ENCODE peak calls at places on chromosomes 5 and 9, in eight cellular contexts. One of them, this sample, is unnamed.

GRCh38 chr5:76225316-76225715 is 142.1 kb downstream of the SV2C start:
- DNase-seq in nephron progenitor cell: no peak
- DNase-seq in pulmonary artery endothelial cell: no peak
- DNase-seq in Caki2: no peak
- DNase-seq in stimulated activated CD4-positive, alpha-beta T cell treated with anti-CD3 and anti-CD28 coated beads, Interleukin-1b, Interleukin-23, amount 100 ng/mL, for 4 hours: no peak
- DNase-seq in ACHN: no peak
- DNase-seq in NK-92 treated with Interleukin-12 subunit alpha and Interleukin-12 subunit beta, amount 100 ng/mL, for 24 hours: no peak
- DNase-seq in HTR-8/SVneo: no peak
- DNase-seq in this sample: no peak

GRCh38 chr5:173591300-173591622 is 25.2 kb downstream of the BOD1 start:
- DNase-seq in pulmonary artery endothelial cell: no peak
- DNase-seq in ACHN: no peak
- DNase-seq in Caki2: no peak
- DNase-seq in HTR-8/SVneo: no peak
- DNase-seq in stimulated activated CD4-positive, alpha-beta T cell treated with anti-CD3 and anti-CD28 coated beads, Interleukin-1b, Interleukin-23, amount 100 ng/mL, for 4 hours: no peak
- DNase-seq in nephron progenitor cell: no peak
- DNase-seq in NK-92 treated with Interleukin-12 subunit alpha and Interleukin-12 subunit beta, amount 100 ng/mL, for 24 hours: no peak
- DNase-seq in this sample: no peak

GRCh38 chr5:87268126-87268969 is 665 bp downstream of the RASA1 start:
- DNase-seq in pulmonary artery endothelial cell: peak
- DNase-seq in ACHN: peak
- DNase-seq in NK-92 treated with Interleukin-12 subunit alpha and Interleukin-12 subunit beta, amount 100 ng/mL, for 24 hours: peak
- DNase-seq in Caki2: peak
- DNase-seq in nephron progenitor cell: peak
- DNase-seq in stimulated activated CD4-positive, alpha-beta T cell treated with anti-CD3 and anti-CD28 coated beads, Interleukin-1b, Interleukin-23, amount 100 ng/mL, for 4 hours: peak
- DNase-seq in HTR-8/SVneo: peak
- DNase-seq in this sample: peak

GRCh38 chr5:66122379-66123034 is 21.6 kb upstream of the SREK1 start:
- DNase-seq in NK-92 treated with Interleukin-12 subunit alpha and Interleukin-12 subunit beta, amount 100 ng/mL, for 24 hours: no peak
- DNase-seq in ACHN: no peak
- DNase-seq in HTR-8/SVneo: no peak
- DNase-seq in nephron progenitor cell: no peak
- DNase-seq in pulmonary artery endothelial cell: no peak
- DNase-seq in Caki2: no peak
- DNase-seq in stimulated activated CD4-positive, alpha-beta T cell treated with anti-CD3 and anti-CD28 coated beads, Interleukin-1b, Interleukin-23, amount 100 ng/mL, for 4 hours: no peak
- DNase-seq in this sample: no peak

GRCh38 chr9:93093449-93094293 is 2.3 kb upstream of the CARD19 start:
- DNase-seq in pulmonary artery endothelial cell: no peak
- DNase-seq in stimulated activated CD4-positive, alpha-beta T cell treated with anti-CD3 and anti-CD28 coated beads, Interleukin-1b, Interleukin-23, amount 100 ng/mL, for 4 hours: no peak
- DNase-seq in ACHN: no peak
- DNase-seq in NK-92 treated with Interleukin-12 subunit alpha and Interleukin-12 subunit beta, amount 100 ng/mL, for 24 hours: no peak
- DNase-seq in nephron progenitor cell: no peak
- DNase-seq in HTR-8/SVneo: no peak
- DNase-seq in Caki2: no peak
- DNase-seq in this sample: peak

GRCh38 chr5:1961304-1961946 is 78.7 kb upstream of the IRX4 start:
- DNase-seq in Caki2: no peak
- DNase-seq in stimulated activated CD4-positive, alpha-beta T cell treated with anti-CD3 and anti-CD28 coated beads, Interleukin-1b, Interleukin-23, amount 100 ng/mL, for 4 hours: no peak
- DNase-seq in pulmonary artery endothelial cell: no peak
- DNase-seq in nephron progenitor cell: no peak
- DNase-seq in HTR-8/SVneo: no peak
- DNase-seq in NK-92 treated with Interleukin-12 subunit alpha and Interleukin-12 subunit beta, amount 100 ng/mL, for 24 hours: no peak
- DNase-seq in ACHN: no peak
- DNase-seq in this sample: no peak

GRCh38 chr9:95129651-95130291 is 187.7 kb downstream of the FANCC start:
- DNase-seq in Caki2: no peak
- DNase-seq in pulmonary artery endothelial cell: no peak
- DNase-seq in ACHN: no peak
- DNase-seq in stimulated activated CD4-positive, alpha-beta T cell treated with anti-CD3 and anti-CD28 coated beads, Interleukin-1b, Interleukin-23, amount 100 ng/mL, for 4 hours: no peak
- DNase-seq in HTR-8/SVneo: no peak
- DNase-seq in nephron progenitor cell: no peak
- DNase-seq in NK-92 treated with Interleukin-12 subunit alpha and Interleukin-12 subunit beta, amount 100 ng/mL, for 24 hours: no peak
- DNase-seq in this sample: no peak

GRCh38 chr5:151051066-151051930 is 29.5 kb downstream of the TNIP1 start:
- DNase-seq in Caki2: peak
- DNase-seq in nephron progenitor cell: peak
- DNase-seq in stimulated activated CD4-positive, alpha-beta T cell treated with anti-CD3 and anti-CD28 coated beads, Interleukin-1b, Interleukin-23, amount 100 ng/mL, for 4 hours: peak
- DNase-seq in HTR-8/SVneo: peak
- DNase-seq in pulmonary artery endothelial cell: peak
- DNase-seq in NK-92 treated with Interleukin-12 subunit alpha and Interleukin-12 subunit beta, amount 100 ng/mL, for 24 hours: peak
- DNase-seq in ACHN: peak
- DNase-seq in this sample: peak

GRCh38 chr5:141560141-141560540 is 58.7 kb downstream of the DIAPH1 start:
- DNase-seq in nephron progenitor cell: no peak
- DNase-seq in pulmonary artery endothelial cell: no peak
- DNase-seq in Caki2: no peak
- DNase-seq in ACHN: no peak
- DNase-seq in NK-92 treated with Interleukin-12 subunit alpha and Interleukin-12 subunit beta, amount 100 ng/mL, for 24 hours: no peak
- DNase-seq in stimulated activated CD4-positive, alpha-beta T cell treated with anti-CD3 and anti-CD28 coated beads, Interleukin-1b, Interleukin-23, amount 100 ng/mL, for 4 hours: no peak
- DNase-seq in HTR-8/SVneo: no peak
- DNase-seq in this sample: no peak

GRCh38 chr9:119289740-119290139 is 79.5 kb downstream of the BRINP1 start:
- DNase-seq in HTR-8/SVneo: no peak
- DNase-seq in stimulated activated CD4-positive, alpha-beta T cell treated with anti-CD3 and anti-CD28 coated beads, Interleukin-1b, Interleukin-23, amount 100 ng/mL, for 4 hours: no peak
- DNase-seq in nephron progenitor cell: peak
- DNase-seq in ACHN: peak
- DNase-seq in Caki2: peak
- DNase-seq in NK-92 treated with Interleukin-12 subunit alpha and Interleukin-12 subunit beta, amount 100 ng/mL, for 24 hours: no peak
- DNase-seq in pulmonary artery endothelial cell: peak
- DNase-seq in this sample: peak

GRCh38 chr5:148725675-148726074 is 71.3 kb upstream of the HTR4 start:
- DNase-seq in HTR-8/SVneo: no peak
- DNase-seq in pulmonary artery endothelial cell: no peak
- DNase-seq in NK-92 treated with Interleukin-12 subunit alpha and Interleukin-12 subunit beta, amount 100 ng/mL, for 24 hours: no peak
- DNase-seq in nephron progenitor cell: no peak
- DNase-seq in ACHN: no peak
- DNase-seq in Caki2: no peak
- DNase-seq in stimulated activated CD4-positive, alpha-beta T cell treated with anti-CD3 and anti-CD28 coated beads, Interleukin-1b, Interleukin-23, amount 100 ng/mL, for 4 hours: no peak
- DNase-seq in this sample: no peak

GRCh38 chr9:14346826-14347407 is 33.0 kb upstream of the NFIB start:
- DNase-seq in Caki2: no peak
- DNase-seq in ACHN: no peak
- DNase-seq in NK-92 treated with Interleukin-12 subunit alpha and Interleukin-12 subunit beta, amount 100 ng/mL, for 24 hours: no peak
- DNase-seq in nephron progenitor cell: peak
- DNase-seq in pulmonary artery endothelial cell: no peak
- DNase-seq in stimulated activated CD4-positive, alpha-beta T cell treated with anti-CD3 and anti-CD28 coated beads, Interleukin-1b, Interleukin-23, amount 100 ng/mL, for 4 hours: no peak
- DNase-seq in HTR-8/SVneo: no peak
- DNase-seq in this sample: no peak

GRCh38 chr5:113255579-113256210 is 179.1 kb downstream of the TSSK1B start:
- DNase-seq in Caki2: no peak
- DNase-seq in HTR-8/SVneo: no peak
- DNase-seq in nephron progenitor cell: no peak
- DNase-seq in NK-92 treated with Interleukin-12 subunit alpha and Interleukin-12 subunit beta, amount 100 ng/mL, for 24 hours: no peak
- DNase-seq in stimulated activated CD4-positive, alpha-beta T cell treated with anti-CD3 and anti-CD28 coated beads, Interleukin-1b, Interleukin-23, amount 100 ng/mL, for 4 hours: no peak
- DNase-seq in ACHN: no peak
- DNase-seq in pulmonary artery endothelial cell: no peak
- DNase-seq in this sample: no peak

GRCh38 chr5:137282216-137282615 is 216.9 kb downstream of the SPOCK1 start:
- DNase-seq in pulmonary artery endothelial cell: peak
- DNase-seq in stimulated activated CD4-positive, alpha-beta T cell treated with anti-CD3 and anti-CD28 coated beads, Interleukin-1b, Interleukin-23, amount 100 ng/mL, for 4 hours: no peak
- DNase-seq in Caki2: no peak
- DNase-seq in ACHN: no peak
- DNase-seq in HTR-8/SVneo: peak
- DNase-seq in NK-92 treated with Interleukin-12 subunit alpha and Interleukin-12 subunit beta, amount 100 ng/mL, for 24 hours: no peak
- DNase-seq in nephron progenitor cell: no peak
- DNase-seq in this sample: no peak

GRCh38 chr5:164649266-164649665 is 1143.8 kb downstream of the MAT2B start:
- DNase-seq in stimulated activated CD4-positive, alpha-beta T cell treated with anti-CD3 and anti-CD28 coated beads, Interleukin-1b, Interleukin-23, amount 100 ng/mL, for 4 hours: no peak
- DNase-seq in HTR-8/SVneo: peak
- DNase-seq in Caki2: no peak
- DNase-seq in nephron progenitor cell: no peak
- DNase-seq in pulmonary artery endothelial cell: no peak
- DNase-seq in NK-92 treated with Interleukin-12 subunit alpha and Interleukin-12 subunit beta, amount 100 ng/mL, for 24 hours: no peak
- DNase-seq in ACHN: no peak
- DNase-seq in this sample: no peak

GRCh38 chr5:5721881-5722280 is 299.4 kb downstream of the ICE1 start:
- DNase-seq in Caki2: no peak
- DNase-seq in HTR-8/SVneo: no peak
- DNase-seq in ACHN: no peak
- DNase-seq in NK-92 treated with Interleukin-12 subunit alpha and Interleukin-12 subunit beta, amount 100 ng/mL, for 24 hours: no peak
- DNase-seq in pulmonary artery endothelial cell: no peak
- DNase-seq in nephron progenitor cell: no peak
- DNase-seq in stimulated activated CD4-positive, alpha-beta T cell treated with anti-CD3 and anti-CD28 coated beads, Interleukin-1b, Interleukin-23, amount 100 ng/mL, for 4 hours: no peak
- DNase-seq in this sample: no peak

GRCh38 chr9:99056876-99057664 is 47.8 kb upstream of the TGFBR1 start:
- DNase-seq in nephron progenitor cell: no peak
- DNase-seq in pulmonary artery endothelial cell: no peak
- DNase-seq in NK-92 treated with Interleukin-12 subunit alpha and Interleukin-12 subunit beta, amount 100 ng/mL, for 24 hours: peak
- DNase-seq in Caki2: no peak
- DNase-seq in HTR-8/SVneo: no peak
- DNase-seq in ACHN: no peak
- DNase-seq in stimulated activated CD4-positive, alpha-beta T cell treated with anti-CD3 and anti-CD28 coated beads, Interleukin-1b, Interleukin-23, amount 100 ng/mL, for 4 hours: no peak
- DNase-seq in this sample: peak

GRCh38 chr5:64876203-64876602 is 107.5 kb downstream of the CWC27 start:
- DNase-seq in stimulated activated CD4-positive, alpha-beta T cell treated with anti-CD3 and anti-CD28 coated beads, Interleukin-1b, Interleukin-23, amount 100 ng/mL, for 4 hours: no peak
- DNase-seq in nephron progenitor cell: no peak
- DNase-seq in pulmonary artery endothelial cell: no peak
- DNase-seq in NK-92 treated with Interleukin-12 subunit alpha and Interleukin-12 subunit beta, amount 100 ng/mL, for 24 hours: no peak
- DNase-seq in HTR-8/SVneo: no peak
- DNase-seq in ACHN: no peak
- DNase-seq in Caki2: no peak
- DNase-seq in this sample: no peak

GRCh38 chr9:114119242-114120191 is 20.4 kb upstream of the KIF12 start:
- DNase-seq in ACHN: no peak
- DNase-seq in Caki2: no peak
- DNase-seq in HTR-8/SVneo: no peak
- DNase-seq in nephron progenitor cell: no peak
- DNase-seq in pulmonary artery endothelial cell: no peak
- DNase-seq in stimulated activated CD4-positive, alpha-beta T cell treated with anti-CD3 and anti-CD28 coated beads, Interleukin-1b, Interleukin-23, amount 100 ng/mL, for 4 hours: no peak
- DNase-seq in NK-92 treated with Interleukin-12 subunit alpha and Interleukin-12 subunit beta, amount 100 ng/mL, for 24 hours: no peak
- DNase-seq in this sample: no peak

GRCh38 chr5:128395073-128395472 is 143.0 kb downstream of the FBN2 start:
- DNase-seq in pulmonary artery endothelial cell: no peak
- DNase-seq in NK-92 treated with Interleukin-12 subunit alpha and Interleukin-12 subunit beta, amount 100 ng/mL, for 24 hours: no peak
- DNase-seq in nephron progenitor cell: no peak
- DNase-seq in HTR-8/SVneo: no peak
- DNase-seq in stimulated activated CD4-positive, alpha-beta T cell treated with anti-CD3 and anti-CD28 coated beads, Interleukin-1b, Interleukin-23, amount 100 ng/mL, for 4 hours: no peak
- DNase-seq in Caki2: no peak
- DNase-seq in ACHN: no peak
- DNase-seq in this sample: no peak

GRCh38 chr9:20642045-20642444 is 19.7 kb upstream of the MLLT3 start:
- DNase-seq in stimulated activated CD4-positive, alpha-beta T cell treated with anti-CD3 and anti-CD28 coated beads, Interleukin-1b, Interleukin-23, amount 100 ng/mL, for 4 hours: no peak
- DNase-seq in nephron progenitor cell: no peak
- DNase-seq in ACHN: no peak
- DNase-seq in Caki2: no peak
- DNase-seq in HTR-8/SVneo: no peak
- DNase-seq in pulmonary artery endothelial cell: no peak
- DNase-seq in NK-92 treated with Interleukin-12 subunit alpha and Interleukin-12 subunit beta, amount 100 ng/mL, for 24 hours: no peak
- DNase-seq in this sample: no peak

GRCh38 chr5:72248352-72249032 is 71.5 kb downstream of the MRPS27 start:
- DNase-seq in NK-92 treated with Interleukin-12 subunit alpha and Interleukin-12 subunit beta, amount 100 ng/mL, for 24 hours: no peak
- DNase-seq in Caki2: peak
- DNase-seq in nephron progenitor cell: no peak
- DNase-seq in HTR-8/SVneo: peak
- DNase-seq in stimulated activated CD4-positive, alpha-beta T cell treated with anti-CD3 and anti-CD28 coated beads, Interleukin-1b, Interleukin-23, amount 100 ng/mL, for 4 hours: no peak
- DNase-seq in pulmonary artery endothelial cell: no peak
- DNase-seq in ACHN: peak
- DNase-seq in this sample: no peak

GRCh38 chr9:13411827-13412226 is 132.3 kb upstream of the MPDZ start:
- DNase-seq in nephron progenitor cell: no peak
- DNase-seq in Caki2: no peak
- DNase-seq in HTR-8/SVneo: no peak
- DNase-seq in NK-92 treated with Interleukin-12 subunit alpha and Interleukin-12 subunit beta, amount 100 ng/mL, for 24 hours: no peak
- DNase-seq in pulmonary artery endothelial cell: no peak
- DNase-seq in ACHN: no peak
- DNase-seq in stimulated activated CD4-positive, alpha-beta T cell treated with anti-CD3 and anti-CD28 coated beads, Interleukin-1b, Interleukin-23, amount 100 ng/mL, for 4 hours: no peak
- DNase-seq in this sample: no peak

GRCh38 chr5:8517461-8517860 is 648.5 kb downstream of the MTRR start:
- DNase-seq in ACHN: no peak
- DNase-seq in nephron progenitor cell: no peak
- DNase-seq in HTR-8/SVneo: no peak
- DNase-seq in pulmonary artery endothelial cell: no peak
- DNase-seq in NK-92 treated with Interleukin-12 subunit alpha and Interleukin-12 subunit beta, amount 100 ng/mL, for 24 hours: no peak
- DNase-seq in stimulated activated CD4-positive, alpha-beta T cell treated with anti-CD3 and anti-CD28 coated beads, Interleukin-1b, Interleukin-23, amount 100 ng/mL, for 4 hours: no peak
- DNase-seq in Caki2: peak
- DNase-seq in this sample: no peak

GRCh38 chr9:95750725-95751644 is 124.5 kb upstream of the ERCC6L2 start:
- DNase-seq in stimulated activated CD4-positive, alpha-beta T cell treated with anti-CD3 and anti-CD28 coated beads, Interleukin-1b, Interleukin-23, amount 100 ng/mL, for 4 hours: no peak
- DNase-seq in Caki2: no peak
- DNase-seq in nephron progenitor cell: no peak
- DNase-seq in pulmonary artery endothelial cell: no peak
- DNase-seq in HTR-8/SVneo: no peak
- DNase-seq in NK-92 treated with Interleukin-12 subunit alpha and Interleukin-12 subunit beta, amount 100 ng/mL, for 24 hours: peak
- DNase-seq in ACHN: no peak
- DNase-seq in this sample: no peak

GRCh38 chr5:103262422-103262871 is 3.9 kb downstream of the MACIR start:
- DNase-seq in NK-92 treated with Interleukin-12 subunit alpha and Interleukin-12 subunit beta, amount 100 ng/mL, for 24 hours: no peak
- DNase-seq in Caki2: peak
- DNase-seq in stimulated activated CD4-positive, alpha-beta T cell treated with anti-CD3 and anti-CD28 coated beads, Interleukin-1b, Interleukin-23, amount 100 ng/mL, for 4 hours: no peak
- DNase-seq in ACHN: peak
- DNase-seq in nephron progenitor cell: no peak
- DNase-seq in pulmonary artery endothelial cell: no peak
- DNase-seq in HTR-8/SVneo: no peak
- DNase-seq in this sample: no peak

GRCh38 chr9:110952018-110952864 is 86.0 kb downstream of the LPAR1 start:
- DNase-seq in HTR-8/SVneo: no peak
- DNase-seq in nephron progenitor cell: no peak
- DNase-seq in NK-92 treated with Interleukin-12 subunit alpha and Interleukin-12 subunit beta, amount 100 ng/mL, for 24 hours: no peak
- DNase-seq in Caki2: no peak
- DNase-seq in stimulated activated CD4-positive, alpha-beta T cell treated with anti-CD3 and anti-CD28 coated beads, Interleukin-1b, Interleukin-23, amount 100 ng/mL, for 4 hours: no peak
- DNase-seq in pulmonary artery endothelial cell: no peak
- DNase-seq in ACHN: no peak
- DNase-seq in this sample: no peak

GRCh38 chr9:2013688-2014087 is 1.5 kb upstream of the SMARCA2 start:
- DNase-seq in ACHN: no peak
- DNase-seq in stimulated activated CD4-positive, alpha-beta T cell treated with anti-CD3 and anti-CD28 coated beads, Interleukin-1b, Interleukin-23, amount 100 ng/mL, for 4 hours: no peak
- DNase-seq in pulmonary artery endothelial cell: no peak
- DNase-seq in Caki2: no peak
- DNase-seq in HTR-8/SVneo: no peak
- DNase-seq in NK-92 treated with Interleukin-12 subunit alpha and Interleukin-12 subunit beta, amount 100 ng/mL, for 24 hours: no peak
- DNase-seq in nephron progenitor cell: no peak
- DNase-seq in this sample: no peak

This sample was measured in AML-193.